ENCODE peak calls at places on chromosome 1, in six cellular contexts. One of them, this sample, is unnamed.

GRCh38 chr1:21930629-21931170 is 6.4 kb downstream of the HSPG2 start:
- DNase-seq in left lung: no peak
- DNase-seq in epithelial cell of esophagus: no peak
- DNase-seq in PC-3: no peak
- DNase-seq in tibial artery: no peak
- DNase-seq in fibroblast of the aortic adventitia: no peak
- DNase-seq in this sample: no peak

GRCh38 chr1:207202480-207202879 is 98.4 kb downstream of the C4BPA start:
- DNase-seq in epithelial cell of esophagus: no peak
- DNase-seq in tibial artery: no peak
- DNase-seq in fibroblast of the aortic adventitia: no peak
- DNase-seq in left lung: no peak
- DNase-seq in PC-3: no peak
- DNase-seq in this sample: no peak

GRCh38 chr1:89603651-89604413 is 29.1 kb upstream of the LRRC8C start:
- DNase-seq in PC-3: peak; percentile 47
- DNase-seq in left lung: no peak
- DNase-seq in tibial artery: no peak
- DNase-seq in fibroblast of the aortic adventitia: peak; percentile 22
- DNase-seq in epithelial cell of esophagus: peak; percentile 72
- DNase-seq in this sample: peak; percentile 38

GRCh38 chr1:235588916-235589515 is 60.6 kb downstream of the GNG4 start:
- DNase-seq in tibial artery: no peak
- DNase-seq in epithelial cell of esophagus: peak; percentile 76
- DNase-seq in left lung: no peak
- DNase-seq in fibroblast of the aortic adventitia: no peak
- DNase-seq in PC-3: peak; percentile 54
- DNase-seq in this sample: peak; percentile 77

GRCh38 chr1:116006486-116006964 is 30.2 kb downstream of the SLC22A15 start:
- DNase-seq in left lung: no peak
- DNase-seq in fibroblast of the aortic adventitia: no peak
- DNase-seq in PC-3: no peak
- DNase-seq in epithelial cell of esophagus: no peak
- DNase-seq in tibial artery: no peak
- DNase-seq in this sample: no peak

GRCh38 chr1:186848509-186849130 is 19.9 kb downstream of the PLA2G4A start:
- DNase-seq in fibroblast of the aortic adventitia: peak; percentile 31
- DNase-seq in left lung: no peak
- DNase-seq in tibial artery: no peak
- DNase-seq in epithelial cell of esophagus: peak; percentile 26
- DNase-seq in PC-3: peak; percentile 25
- DNase-seq in this sample: peak; percentile 38

GRCh38 chr1:216523449-216524190 is 100.4 kb upstream of the USH2A start:
- DNase-seq in epithelial cell of esophagus: peak; percentile 55
- DNase-seq in left lung: no peak
- DNase-seq in fibroblast of the aortic adventitia: no peak
- DNase-seq in PC-3: peak; percentile 40
- DNase-seq in tibial artery: no peak
- DNase-seq in this sample: peak; percentile 27

GRCh38 chr1:3352952-3353331 is 101.5 kb upstream of the ARHGEF16 start:
- DNase-seq in epithelial cell of esophagus: no peak
- DNase-seq in PC-3: peak; percentile 20
- DNase-seq in fibroblast of the aortic adventitia: peak; percentile 60
- DNase-seq in tibial artery: no peak
- DNase-seq in left lung: no peak
- DNase-seq in this sample: peak; percentile 53

GRCh38 chr1:239008568-239008967 is 377.8 kb upstream of the CHRM3 start:
- DNase-seq in epithelial cell of esophagus: no peak
- DNase-seq in fibroblast of the aortic adventitia: no peak
- DNase-seq in PC-3: peak; percentile 13
- DNase-seq in tibial artery: no peak
- DNase-seq in left lung: no peak
- DNase-seq in this sample: no peak

GRCh38 chr1:32334274-32334861 is 1.7 kb downstream of the MARCKSL1 start:
- DNase-seq in PC-3: no peak
- DNase-seq in tibial artery: no peak
- DNase-seq in fibroblast of the aortic adventitia: no peak
- DNase-seq in epithelial cell of esophagus: no peak
- DNase-seq in left lung: no peak
- DNase-seq in this sample: no peak

DNA sequence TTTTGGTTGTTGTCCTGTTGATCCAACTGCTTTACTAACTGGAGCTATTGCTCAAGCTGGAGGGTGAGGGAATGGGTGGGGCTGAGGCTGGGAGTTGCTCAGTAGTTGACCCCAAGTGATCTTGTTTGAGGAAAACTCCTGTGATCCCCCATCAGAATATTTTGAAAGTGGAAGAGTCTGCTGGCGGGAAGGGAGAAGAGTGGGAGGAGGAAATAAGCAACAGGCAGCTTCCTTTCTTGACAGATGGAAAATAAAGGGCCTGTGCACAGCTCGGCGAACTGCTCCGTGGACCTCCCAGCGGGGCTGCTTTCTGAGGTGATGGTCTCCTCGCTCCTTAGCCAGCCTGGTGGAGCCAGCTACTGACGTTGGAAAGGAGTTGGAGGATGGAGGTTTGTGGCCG is 199.1 kb upstream of the LMO4 start:
- DNase-seq in tibial artery: no peak
- DNase-seq in fibroblast of the aortic adventitia: no peak
- DNase-seq in left lung: peak; percentile 28
- DNase-seq in PC-3: no peak
- DNase-seq in epithelial cell of esophagus: no peak
- DNase-seq in this sample: peak; percentile 51
- H3K4me3 ChIP-seq in tibial artery: no peak overlapping the region
- H3K4me3 ChIP-seq in fibroblast of the aortic adventitia: no peak overlapping the region
- H3K4me3 ChIP-seq in left lung: no peak overlapping the region
- H3K4me3 ChIP-seq in PC-3: no peak overlapping the region
- H3K4me3 ChIP-seq in epithelial cell of esophagus: no peak overlapping the region
- H3K4me3 ChIP-seq in this sample: no peak overlapping the region

DNA sequence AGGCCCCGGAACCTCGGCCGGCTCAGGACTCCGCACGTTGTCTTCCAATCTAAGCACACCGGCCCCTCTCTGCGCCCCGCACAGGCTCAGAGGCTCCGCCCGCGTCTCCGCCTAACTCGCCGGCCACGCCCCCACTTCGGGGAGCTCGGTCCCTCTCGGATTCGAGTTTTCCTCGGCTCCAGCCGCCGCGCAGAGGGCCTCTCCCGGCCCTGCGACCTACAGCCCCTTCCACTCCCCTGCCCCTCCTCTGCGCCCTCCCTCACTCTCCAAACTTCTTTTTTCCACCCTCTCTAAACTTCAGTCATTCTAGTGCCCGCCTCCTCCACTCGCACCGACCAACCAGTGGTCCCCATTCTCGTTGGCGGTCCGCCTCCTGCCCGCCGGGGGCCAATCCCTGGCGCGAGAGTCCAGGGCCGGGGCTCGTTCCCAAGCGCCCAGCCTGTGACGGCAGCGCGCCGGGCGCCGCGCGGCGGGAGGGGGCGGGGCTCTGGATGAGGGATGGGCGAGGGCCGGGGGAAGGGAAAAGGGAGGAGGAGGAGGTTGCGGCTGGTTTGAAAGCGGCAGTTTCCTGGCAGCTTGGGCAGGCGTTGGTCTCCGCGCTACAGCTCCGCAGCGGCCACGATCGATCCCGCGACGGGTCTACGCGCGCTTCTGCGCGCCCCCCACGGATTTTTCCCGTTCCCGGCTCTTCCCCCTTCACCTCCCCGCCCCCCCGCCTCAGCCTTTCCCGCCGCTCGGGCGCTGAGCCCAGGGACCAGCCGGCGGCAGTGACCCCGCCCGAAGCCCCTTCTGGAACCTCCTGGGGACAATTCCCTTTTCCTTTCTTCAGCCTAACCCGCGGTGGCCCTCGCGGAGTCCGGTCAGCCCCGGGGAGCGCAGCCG is at the start of gene MAGI3:
- DNase-seq in tibial artery: peak; percentile 97
- DNase-seq in PC-3: peak; percentile 98
- DNase-seq in left lung: peak; percentile 97
- DNase-seq in fibroblast of the aortic adventitia: peak; percentile 98
- DNase-seq in epithelial cell of esophagus: peak; percentile 99
- DNase-seq in this sample: peak; percentile 99
- TF ChIP-seq CTCF in tibial artery: no peak
- TF ChIP-seq CTCF in PC-3: no peak
- TF ChIP-seq CTCF in left lung: no peak
- TF ChIP-seq CTCF in fibroblast of the aortic adventitia: peak; percentile 3
- TF ChIP-seq CTCF in epithelial cell of esophagus: no peak
- TF ChIP-seq CTCF in this sample: no peak

DNA sequence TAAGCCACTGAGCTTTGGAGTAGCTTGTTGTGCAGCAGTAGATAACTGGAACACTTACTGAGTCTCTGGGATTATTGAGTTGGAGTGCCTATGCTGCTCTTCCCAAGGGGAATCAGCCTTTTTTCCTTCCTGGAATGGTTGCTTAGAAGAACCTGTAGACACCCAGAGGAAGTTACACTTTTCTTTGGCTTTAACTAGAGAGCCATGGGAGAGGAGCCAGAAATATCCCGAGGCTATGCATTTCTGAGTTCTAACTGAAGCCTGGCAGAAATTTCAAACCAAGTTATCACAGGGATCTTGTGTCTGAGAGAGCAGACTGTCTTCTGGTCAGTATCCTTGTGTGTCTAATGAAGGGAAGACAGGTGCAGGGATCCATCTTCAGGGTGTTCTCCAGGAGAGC is 28.3 kb downstream of the LAMC1 start:
- DNase-seq in fibroblast of the aortic adventitia: peak; percentile 51
- DNase-seq in PC-3: peak; percentile 35
- DNase-seq in left lung: no peak
- DNase-seq in epithelial cell of esophagus: no peak
- DNase-seq in tibial artery: no peak
- DNase-seq in this sample: no peak
- H3K4me3 ChIP-seq in fibroblast of the aortic adventitia: no peak overlapping the region
- H3K4me3 ChIP-seq in PC-3: no peak overlapping the region
- H3K4me3 ChIP-seq in left lung: no peak overlapping the region
- H3K4me3 ChIP-seq in epithelial cell of esophagus: no peak overlapping the region
- H3K4me3 ChIP-seq in tibial artery: no peak overlapping the region
- H3K4me3 ChIP-seq in this sample: no peak overlapping the region

GRCh38 chr1:185676969-185677368 is 57.2 kb upstream of the HMCN1 start:
- DNase-seq in epithelial cell of esophagus: no peak
- DNase-seq in left lung: no peak
- DNase-seq in tibial artery: no peak
- DNase-seq in fibroblast of the aortic adventitia: no peak
- DNase-seq in PC-3: no peak
- DNase-seq in this sample: no peak

GRCh38 chr1:185672719-185673360 is 61.4 kb upstream of the HMCN1 start:
- DNase-seq in fibroblast of the aortic adventitia: no peak
- DNase-seq in tibial artery: peak; percentile 21
- DNase-seq in PC-3: no peak
- DNase-seq in left lung: no peak
- DNase-seq in epithelial cell of esophagus: no peak
- DNase-seq in this sample: no peak

GRCh38 chr1:185670187-185670627 is 64.0 kb upstream of the HMCN1 start:
- DNase-seq in fibroblast of the aortic adventitia: peak; percentile 66
- DNase-seq in tibial artery: peak; percentile 26
- DNase-seq in PC-3: peak; percentile 54
- DNase-seq in epithelial cell of esophagus: peak; percentile 70
- DNase-seq in left lung: no peak
- DNase-seq in this sample: peak; percentile 68

GRCh38 chr1:185679220-185679619 is 55.0 kb upstream of the HMCN1 start:
- DNase-seq in fibroblast of the aortic adventitia: no peak
- DNase-seq in epithelial cell of esophagus: peak; percentile 41
- DNase-seq in left lung: no peak
- DNase-seq in PC-3: no peak
- DNase-seq in tibial artery: no peak
- DNase-seq in this sample: peak; percentile 22

GRCh38 chr1:185674201-185674600 is 60.0 kb upstream of the HMCN1 start:
- DNase-seq in epithelial cell of esophagus: no peak
- DNase-seq in fibroblast of the aortic adventitia: no peak
- DNase-seq in tibial artery: no peak
- DNase-seq in PC-3: peak; percentile 25
- DNase-seq in left lung: no peak
- DNase-seq in this sample: no peak
- TF ChIP-seq CTCF in epithelial cell of esophagus: no peak
- TF ChIP-seq CTCF in fibroblast of the aortic adventitia: no peak
- TF ChIP-seq CTCF in tibial artery: no peak
- TF ChIP-seq CTCF in PC-3: no peak
- TF ChIP-seq CTCF in left lung: no peak
- TF ChIP-seq CTCF in this sample: no peak